ENCODE peak calls at places on chromosomes 2 and 18, in nine cellular contexts. T is endothelial cell of umbilical vein, R is WTC11, X is HCT116, Z is HepG2, O is GM12878, S is A549, A is K562, P is SK-N-SH. D is an unnamed sample.

GRCh38 chr18:25230658-25231326 is 121.2 kb downstream of the ZNF521 start:
- DNase-seq in T (peak; percentile 97), R (no peak), O (no peak), S (peak; percentile 0), X (no peak), A (no peak), Z (no peak), P (no peak), D (no peak)

GRCh38 chr2:119744335-119744939 is 15.3 kb upstream of the PTPN4 start:
- DNase-seq in O (no peak), X (peak; percentile 49), P (no peak), R (no peak), T (peak; percentile 16), S (peak; percentile 74), Z (peak; percentile 60), A (no peak), D (no peak)

GRCh38 chr2:190599073-190599472 is 49.8 kb upstream of the NAB1 start:
- DNase-seq in X (no peak), A (no peak), O (no peak), S (no peak), T (no peak), Z (no peak), P (no peak), R (no peak), D (peak; percentile 15)

GRCh38 chr2:61135510-61135909 is 26.5 kb upstream of the C2orf74 start:
- DNase-seq in T (peak; percentile 58), O (no peak), S (peak; percentile 61), P (peak; percentile 43), R (no peak), A (peak; percentile 37), X (peak; percentile 13), Z (peak; percentile 40), D (peak; percentile 62)

GRCh38 chr2:55581435-55581834 is 36.0 kb downstream of the PPP4R3B start:
- DNase-seq in T (no peak), R (no peak), Z (peak; percentile 27), X (peak; percentile 21), A (no peak), P (peak; percentile 19), S (peak; percentile 51), O (no peak), D (peak; percentile 38)

GRCh38 chr2:44945676-44946427 is 4.3 kb downstream of the SIX3 start:
- DNase-seq in Z (no peak), R (no peak), P (peak; percentile 50), X (no peak), T (no peak), S (no peak), O (no peak), A (no peak), D (no peak)

GRCh38 chr2:46747297-46747818 is 168.2 kb downstream of the MCFD2 start:
- DNase-seq in P (no peak), T (peak; percentile 49), A (no peak), Z (peak; percentile 84), S (no peak), O (peak; percentile 9), X (no peak), R (no peak), D (peak; percentile 91)

GRCh38 chr2:237967463-237967871 is 653 bp downstream of the UBE2F start:
- DNase-seq in A (peak; percentile 32), R (peak; percentile 25), S (no peak), P (peak; percentile 72), T (peak; percentile 35), O (no peak), Z (no peak), X (no peak), D (peak; percentile 39)

GRCh38 chr2:33577660-33578059 is 21.4 kb downstream of the FAM98A start:
- DNase-seq in R (no peak), X (no peak), S (no peak), O (no peak), A (no peak), Z (no peak), T (no peak), P (no peak), D (no peak)

GRCh38 chr18:39274535-39274934 is 1708.9 kb upstream of the CELF4 start:
- DNase-seq in T (peak; percentile 9), X (no peak), A (no peak), S (no peak), R (no peak), O (no peak), P (no peak), Z (no peak), D (no peak)

GRCh38 chr2:158984554-158985207 is 16.2 kb downstream of the TANC1 start:
- DNase-seq in X (no peak), A (no peak), Z (no peak), T (no peak), S (no peak), R (no peak), O (no peak), P (peak; percentile 39), D (no peak)

GRCh38 chr2:234955091-234955511 is 3.3 kb downstream of the SH3BP4 start:
- DNase-seq in Z (no peak), S (no peak), R (peak; percentile 24), P (no peak), A (no peak), X (no peak), O (no peak), T (no peak), D (no peak)

GRCh38 chr2:225020157-225020864 is 22.0 kb downstream of the DOCK10 start:
- DNase-seq in S (no peak), O (no peak), R (no peak), P (no peak), X (no peak), Z (no peak), T (no peak), A (no peak), D (no peak)

GRCh38 chr2:225013432-225014048 is 28.7 kb downstream of the DOCK10 start:
- DNase-seq in O (no peak), Z (no peak), T (no peak), P (no peak), A (no peak), R (no peak), X (no peak), S (peak; percentile 22), D (no peak)

GRCh38 chr2:225017098-225017685 is 25.1 kb downstream of the DOCK10 start:
- DNase-seq in A (no peak), P (no peak), X (no peak), O (no peak), S (peak; percentile 38), R (no peak), T (no peak), Z (no peak), D (no peak)

GRCh38 chr2:225019100-225019499 is 23.2 kb downstream of the DOCK10 start:
- DNase-seq in A (no peak), P (no peak), R (no peak), Z (no peak), T (no peak), O (no peak), X (no peak), S (no peak), D (no peak)

GRCh38 chr2:225017713-225018112 is 24.6 kb downstream of the DOCK10 start:
- DNase-seq in P (peak; percentile 65), X (no peak), A (no peak), T (no peak), O (no peak), R (no peak), Z (no peak), S (peak; percentile 60), D (no peak)
- TF ChIP-seq MAX in P (no peak), X (no peak), A (no peak), T (no peak), O (no peak), R (no peak), Z (no peak), S (no peak), D (no peak)

DNA sequence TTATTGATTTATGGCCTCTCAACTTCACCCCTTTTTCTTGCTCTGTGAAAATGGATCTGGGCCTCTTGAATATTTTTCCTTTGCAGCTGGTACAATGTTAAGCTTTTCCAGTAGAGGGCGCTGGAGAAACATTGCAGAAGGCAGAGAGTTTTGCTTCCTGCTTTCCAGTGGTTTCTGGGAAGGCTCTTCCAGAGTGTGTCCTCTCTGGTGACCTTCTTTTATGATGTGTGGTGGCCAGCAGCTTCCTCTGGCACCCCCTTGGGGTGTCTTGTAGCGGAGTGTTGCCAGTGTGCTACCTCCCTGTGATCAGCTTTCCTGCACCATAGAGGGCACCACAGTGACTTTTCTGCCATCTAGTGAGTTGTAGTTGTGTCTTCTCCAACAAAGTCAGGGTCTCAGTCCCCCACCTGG is 25.4 kb upstream of the MGAT5 start:
- DNase-seq in A (peak; percentile 20), Z (peak; percentile 72), T (no peak), X (no peak), O (no peak), S (peak; percentile 21), P (no peak), R (no peak), D (peak; percentile 45)
- TF ChIP-seq MAX in A (no peak), Z (no peak), T (no peak), X (no peak), O (no peak), S (no peak), P (no peak), R (no peak), D (no peak)

GRCh38 chr2:207896525-207897295 is 127.0 kb upstream of the FZD5 start:
- DNase-seq in X (no peak), T (no peak), A (peak; percentile 20), R (peak; percentile 68), P (peak; percentile 23), S (peak; percentile 18), O (no peak), Z (peak; percentile 46), D (no peak)
- TF ChIP-seq MAX in X (no peak), T (no peak), A (no peak), R (no peak), P (no peak), S (no peak), O (no peak), Z (peak; percentile 11), D (no peak)

GRCh38 chr2:144161061-144161460 is 358.9 kb downstream of the ZEB2 start:
- DNase-seq in X (no peak), P (no peak), A (no peak), O (no peak), T (no peak), S (no peak), R (no peak), Z (no peak), D (no peak)

GRCh38 chr2:144162652-144163051 is 357.3 kb downstream of the ZEB2 start:
- DNase-seq in S (peak; percentile 35), R (peak; percentile 61), A (no peak), O (peak; percentile 12), P (no peak), X (peak; percentile 7), Z (peak; percentile 35), T (no peak), D (peak; percentile 34)

GRCh38 chr2:144165599-144166250 is 354.2 kb downstream of the ZEB2 start:
- DNase-seq in X (no peak), S (no peak), R (no peak), A (no peak), O (no peak), T (no peak), P (no peak), Z (no peak), D (no peak)

GRCh38 chr2:144166743-144167142 is 353.2 kb downstream of the ZEB2 start:
- DNase-seq in T (no peak), P (no peak), A (no peak), Z (no peak), S (no peak), O (no peak), X (no peak), R (no peak), D (no peak)

DNA sequence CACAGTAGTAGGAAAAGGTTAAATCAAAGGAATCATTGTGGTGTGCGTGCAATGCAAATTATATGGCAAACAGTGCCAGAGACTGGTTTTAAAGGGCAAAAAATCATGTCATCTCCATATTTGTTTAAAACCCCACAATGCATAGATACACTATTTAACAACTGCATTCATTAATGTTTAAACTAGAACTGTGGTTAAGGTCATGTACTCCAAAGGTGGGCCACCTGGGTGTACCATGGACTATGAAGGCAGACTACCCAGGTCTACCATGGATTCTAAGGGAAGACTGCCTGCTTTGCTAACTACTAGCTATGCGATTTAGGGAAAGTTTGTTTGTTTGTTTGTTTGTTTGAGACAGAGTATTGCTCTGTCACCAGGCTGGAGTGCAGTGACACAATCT is 356.3 kb downstream of the ZEB2 start:
- DNase-seq in T (no peak), O (no peak), A (no peak), P (no peak), X (no peak), Z (peak; percentile 55), R (no peak), S (no peak), D (no peak)
- TF ChIP-seq MAX in T (no peak), O (no peak), A (no peak), P (no peak), X (no peak), Z (no peak), R (no peak), S (no peak), D (no peak)